ENCODE peak calls at places on chromosomes 4 and X, in five cellular contexts. S, R, C, H and U are unnamed samples.

GRCh38 chrX:138710866-138711331 is 618 bp downstream of the FGF13 start:
- DNase-seq in S (no peak), R (no peak), C (no peak), H (no peak), U (no peak)

GRCh38 chr4:144449623-144450022 is 196.3 kb upstream of the HHIP start:
- DNase-seq in S (no peak), R (no peak), C (no peak), H (no peak), U (no peak)

GRCh38 chr4:10283761-10284160 is 167.2 kb upstream of the WDR1 start:
- DNase-seq in S (peak), R (no peak), C (no peak), H (no peak), U (no peak)

GRCh38 chr4:174490356-174490969 is 31.8 kb downstream of the HPGD start:
- DNase-seq in S (no peak), R (no peak), C (peak), H (no peak), U (no peak)

GRCh38 chr4:153282023-153282422 is 62.5 kb upstream of the MND1 start:
- DNase-seq in S (no peak), R (no peak), C (no peak), H (no peak), U (no peak)

GRCh38 chrX:69163936-69164741 is 1.1 kb downstream of the PJA1 start:
- DNase-seq in S (no peak), R (peak), C (peak), H (no peak), U (no peak)

GRCh38 chrX:22666441-22666840 is 333.3 kb upstream of the DDX53 start:
- DNase-seq in S (peak), R (no peak), C (peak), H (no peak), U (no peak)

GRCh38 chr4:88880001-88880400 is 177.0 kb downstream of the FAM13A start:
- DNase-seq in S (no peak), R (no peak), C (peak), H (no peak), U (no peak)

GRCh38 chr4:7960790-7961655 is 21.4 kb upstream of the AFAP1 start:
- DNase-seq in S (peak), R (no peak), C (no peak), H (no peak), U (no peak)

GRCh38 chrX:125628435-125628834 is 308.8 kb downstream of the TEX13C start:
- DNase-seq in S (no peak), R (no peak), C (no peak), H (no peak), U (no peak)

GRCh38 chr4:8097141-8097541 is 61.5 kb downstream of the ABLIM2 start:
- DNase-seq in S (no peak), R (no peak), C (no peak), H (no peak), U (no peak)

GRCh38 chr4:102036619-102037376 is 246.3 kb downstream of the BANK1 start:
- DNase-seq in S (no peak), R (no peak), C (no peak), H (peak), U (no peak)

GRCh38 chrX:45187731-45188130 is 12.9 kb downstream of the DIPK2B start:
- DNase-seq in S (peak), R (no peak), C (no peak), H (peak), U (no peak)

GRCh38 chr4:152896819-152897218 is 39.3 kb upstream of the FHDC1 start:
- DNase-seq in S (no peak), R (no peak), C (no peak), H (no peak), U (no peak)

GRCh38 chr4:9762823-9763475 is 18.5 kb upstream of the DRD5 start:
- DNase-seq in S (peak), R (no peak), C (peak), H (peak), U (peak)

GRCh38 chr4:6926681-6927478 is 17.3 kb downstream of the TBC1D14 start:
- DNase-seq in S (no peak), R (peak), C (peak), H (peak), U (no peak)

GRCh38 chr4:7872264-7872771 is 67.3 kb downstream of the AFAP1 start:
- DNase-seq in S (no peak), R (no peak), C (peak), H (peak), U (no peak)

GRCh38 chr4:76736434-76736833 is 161.5 kb downstream of the SOWAHB start:
- DNase-seq in S (no peak), R (no peak), C (no peak), H (no peak), U (no peak)

GRCh38 chr4:113849771-113850170 is 88.2 kb upstream of the CAMK2D start:
- DNase-seq in S (no peak), R (no peak), C (no peak), H (no peak), U (no peak)

GRCh38 chrX:113421432-113421831 is 580.8 kb upstream of the AMOT start:
- DNase-seq in S (no peak), R (no peak), C (no peak), H (no peak), U (no peak)

GRCh38 chrX:23389196-23389792 is 54.6 kb downstream of the PTCHD1 start:
- DNase-seq in S (no peak), R (no peak), C (no peak), H (no peak), U (no peak)

GRCh38 chr4:166903408-166903807 is 330.9 kb downstream of the SPOCK3 start:
- DNase-seq in S (no peak), R (no peak), C (no peak), H (no peak), U (no peak)

GRCh38 chr4:115234405-115235093 is 121.1 kb upstream of the NDST4 start:
- DNase-seq in S (peak), R (no peak), C (no peak), H (peak), U (no peak)

GRCh38 chr4:2402053-2402452 is 16.4 kb downstream of the ZFYVE28 start:
- DNase-seq in S (peak), R (no peak), C (no peak), H (peak), U (no peak)

GRCh38 chrX:153598541-153599191 is at the start of gene CCNQ:
- DNase-seq in S (peak), R (peak), C (no peak), H (no peak), U (no peak)

GRCh38 chr4:80367737-80368136 is 32.2 kb downstream of the CFAP299 start:
- DNase-seq in S (peak), R (no peak), C (no peak), H (no peak), U (no peak)

GRCh38 chr4:13905543-13905942 is 278.0 kb upstream of the BOD1L1 start:
- DNase-seq in S (no peak), R (no peak), C (peak), H (no peak), U (no peak)
- H3K4me3 ChIP-seq in S (no peak), R (no peak), C (no peak), H (no peak), U (no peak)

GRCh38 chrX:37846141-37846540 is 1.2 kb downstream of the DYNLT3 start:
- DNase-seq in S (peak), R (no peak), C (no peak), H (no peak), U (no peak)

GRCh38 chrX:37846934-37847732 is at the start of gene DYNLT3:
- DNase-seq in S (peak), R (peak), C (peak), H (peak), U (no peak)

GRCh38 chrX:37844622-37845021 is 2.7 kb downstream of the DYNLT3 start:
- DNase-seq in S (peak), R (no peak), C (no peak), H (no peak), U (no peak)

GRCh38 chrX:37846558-37846933 is 825 bp downstream of the DYNLT3 start:
- DNase-seq in S (no peak), R (no peak), C (no peak), H (no peak), U (no peak)

DNA sequence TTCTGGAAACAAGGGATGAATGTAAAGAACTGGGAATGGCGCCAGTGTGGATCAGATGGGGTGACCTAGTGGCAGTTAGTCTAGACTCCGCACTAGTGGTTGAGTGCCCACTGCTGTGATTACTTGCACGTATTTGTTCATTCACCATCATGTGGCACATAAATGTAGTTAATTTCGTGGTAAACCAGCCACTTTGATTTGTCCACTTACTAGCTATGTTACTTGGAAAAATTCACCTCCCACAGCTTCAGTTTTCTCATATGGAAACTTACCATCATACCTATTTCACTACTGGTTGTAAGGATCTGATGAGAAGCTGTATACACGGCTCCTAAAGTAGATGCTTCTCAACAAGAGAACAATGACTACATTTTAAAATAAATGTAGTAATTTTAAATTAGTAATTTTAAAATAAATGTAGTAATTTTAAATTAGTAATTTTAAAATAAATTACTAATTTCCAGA is 394 bp upstream of the DYNLT3 start:
- DNase-seq in S (no peak), R (no peak), C (no peak), H (no peak), U (no peak)
- H3K4me3 ChIP-seq in S (peak), R (peak), C (peak), H (peak), U (peak)

GRCh38 chr4:69653147-69653546 is at the start of gene UGT2A1:
- DNase-seq in S (no peak), R (no peak), C (no peak), H (no peak), U (no peak)
- H3K4me3 ChIP-seq in S (no peak), R (no peak), C (no peak), H (no peak), U (no peak)

GRCh38 chrX:130120321-130120731 is 10.0 kb upstream of the ELF4 start:
- DNase-seq in S (no peak), R (no peak), C (no peak), H (no peak), U (no peak)
- H3K4me3 ChIP-seq in S (peak), R (peak), C (peak), H (no peak), U (peak)

GRCh38 chrX:134542485-134542884 is 82.5 kb downstream of the HPRT1 start:
- DNase-seq in S (peak), R (no peak), C (no peak), H (no peak), U (no peak)
- H3K4me3 ChIP-seq in S (no peak), R (no peak), C (no peak), H (no peak), U (no peak)

GRCh38 chr4:184416913-184417734 is 57.2 kb downstream of the IRF2 start:
- DNase-seq in S (peak), R (peak), C (no peak), H (no peak), U (no peak)
- H3K4me3 ChIP-seq in S (no peak), R (peak), C (no peak), H (no peak), U (no peak)